ENCODE peak calls at places on chromosomes 11 and 22, in six cellular contexts. W is cardiac muscle cell, P is heart left ventricle, U is lung, M is left ventricle myocardium inferior, D is A673. C is an unnamed sample.
A peak's percentile ranks its signal among the peaks of the same experiment; 100 is the strongest.

GRCh38 chr22:32695451-32695891 is 106.0 kb upstream of the TIMP3 start:
- DNase-seq in W (no peak), P (no peak), U (no peak), M (no peak), D (no peak), C (peak; percentile 62)

GRCh38 chr11:103619938-103620337 is 416.5 kb upstream of the DDI1 start:
- DNase-seq in W (no peak), P (no peak), U (no peak), M (no peak), D (no peak), C (no peak)

GRCh38 chr11:113549611-113550061 is 74.4 kb upstream of the DRD2 start:
- DNase-seq in W (no peak), P (no peak), U (no peak), M (no peak), D (no peak), C (no peak)

GRCh38 chr11:576791-577610 is 731 bp downstream of the PHRF1 start:
- DNase-seq in W (no peak), P (no peak), U (no peak), M (no peak), D (no peak), C (no peak)

GRCh38 chr11:126282361-126282741 is 542 bp upstream of the TIRAP start:
- DNase-seq in W (peak; percentile 35), P (peak; percentile 47), U (peak; percentile 45), M (peak; percentile 62), D (peak; percentile 44), C (no peak)

GRCh38 chr11:104891135-104891534 is 7.1 kb downstream of the CASP12 start:
- DNase-seq in W (no peak), P (no peak), U (no peak), M (no peak), D (no peak), C (no peak)

GRCh38 chr11:110314366-110315095 is 18.1 kb upstream of the RDX start:
- DNase-seq in W (no peak), P (no peak), U (no peak), M (no peak), D (peak; percentile 30), C (no peak)

GRCh38 chr11:65498042-65498726 is 661 bp upstream of the MALAT1 start:
- DNase-seq in W (peak; percentile 63), P (no peak), U (peak; percentile 66), M (no peak), D (peak; percentile 83), C (peak; percentile 70)

GRCh38 chr22:35837328-35837727 is 119.7 kb downstream of the APOL5 start:
- DNase-seq in W (no peak), P (no peak), U (no peak), M (no peak), D (no peak), C (no peak)
- H3K4me1 ChIP-seq in W (peaks cover 49% of the 10 kb centered on the region), P (peaks cover 33% of the 10 kb centered on the region), U (peaks cover 2% of the 10 kb centered on the region), M (peaks cover 99% of the 10 kb centered on the region), D (peaks cover 55% of the 10 kb centered on the region), C (peaks cover 42% of the 10 kb centered on the region)

DNA sequence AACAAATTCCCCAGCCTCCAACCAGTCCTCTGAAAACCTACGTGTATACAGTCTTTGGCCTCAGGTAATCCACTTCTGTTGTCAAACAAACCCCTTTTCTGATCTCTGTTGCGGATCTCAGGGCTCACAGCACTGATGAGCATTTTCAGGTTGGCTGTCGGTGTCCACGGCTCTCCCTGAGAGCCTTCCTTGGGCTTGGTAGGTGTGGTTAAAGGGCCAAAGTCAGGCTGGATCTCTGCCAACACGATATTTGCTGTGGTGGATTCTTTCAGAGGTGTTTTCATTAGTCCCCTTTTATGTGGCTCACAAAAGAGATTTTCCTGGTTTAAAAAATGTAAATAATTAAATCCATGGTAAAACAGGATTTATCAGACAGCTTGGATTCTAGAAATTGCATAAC is 2.9 kb downstream of the E2F8 start:
- DNase-seq in W (no peak), P (no peak), U (no peak), M (no peak), D (no peak), C (no peak)
- H3K36me3 ChIP-seq in W (peaks cover 3% of the 10 kb centered on the region), P (no peaks in the 10 kb centered on the region), U (no peaks in the 10 kb centered on the region), M (no peaks in the 10 kb centered on the region), D (peaks cover 33% of the 10 kb centered on the region), C (peaks cover 23% of the 10 kb centered on the region)

GRCh38 chr22:49111085-49111484 is 716.6 kb downstream of the BRD1 start:
- DNase-seq in W (no peak), P (no peak), U (no peak), M (no peak), D (no peak), C (no peak)
- H3K27me3 ChIP-seq in W (no peaks in the 10 kb centered on the region), P (peaks cover 9% of the 10 kb centered on the region), U (no peaks in the 10 kb centered on the region), M (peaks cover 61% of the 10 kb centered on the region), D (no peaks in the 10 kb centered on the region), C (no peaks in the 10 kb centered on the region)

GRCh38 chr22:49261616-49262015 is 566.1 kb downstream of the BRD1 start:
- DNase-seq in W (no peak), P (no peak), U (no peak), M (no peak), D (no peak), C (peak; percentile 28)

GRCh38 chr22:49259870-49260615 is 567.6 kb downstream of the BRD1 start:
- DNase-seq in W (no peak), P (no peak), U (no peak), M (no peak), D (no peak), C (no peak)

GRCh38 chr22:49262167-49262566 is 565.5 kb downstream of the BRD1 start:
- DNase-seq in W (no peak), P (no peak), U (no peak), M (no peak), D (no peak), C (peak; percentile 30)

GRCh38 chr22:49263101-49263500 is 564.6 kb downstream of the BRD1 start:
- DNase-seq in W (no peak), P (no peak), U (no peak), M (no peak), D (no peak), C (peak; percentile 20)

GRCh38 chr22:49260681-49261580 is 566.7 kb downstream of the BRD1 start:
- DNase-seq in W (no peak), P (no peak), U (no peak), M (no peak), D (no peak), C (no peak)
- H3K4me1 ChIP-seq in W (no peaks in the 10 kb centered on the region), P (no peaks in the 10 kb centered on the region), U (no peaks in the 10 kb centered on the region), M (no peaks in the 10 kb centered on the region), D (no peaks in the 10 kb centered on the region), C (no peaks in the 10 kb centered on the region)

GRCh38 chr22:31449521-31449920 is 40.1 kb downstream of the EIF4ENIF1 start:
- DNase-seq in W (peak; percentile 27), P (no peak), U (no peak), M (no peak), D (no peak), C (no peak)

GRCh38 chr22:31446767-31447166 is 42.9 kb downstream of the EIF4ENIF1 start:
- DNase-seq in W (no peak), P (no peak), U (no peak), M (no peak), D (no peak), C (no peak)

GRCh38 chr22:31446208-31446607 is 43.4 kb downstream of the EIF4ENIF1 start:
- DNase-seq in W (peak; percentile 48), P (no peak), U (no peak), M (no peak), D (no peak), C (no peak)

GRCh38 chr22:31447337-31447736 is 42.3 kb downstream of the EIF4ENIF1 start:
- DNase-seq in W (no peak), P (no peak), U (no peak), M (no peak), D (no peak), C (no peak)

DNA sequence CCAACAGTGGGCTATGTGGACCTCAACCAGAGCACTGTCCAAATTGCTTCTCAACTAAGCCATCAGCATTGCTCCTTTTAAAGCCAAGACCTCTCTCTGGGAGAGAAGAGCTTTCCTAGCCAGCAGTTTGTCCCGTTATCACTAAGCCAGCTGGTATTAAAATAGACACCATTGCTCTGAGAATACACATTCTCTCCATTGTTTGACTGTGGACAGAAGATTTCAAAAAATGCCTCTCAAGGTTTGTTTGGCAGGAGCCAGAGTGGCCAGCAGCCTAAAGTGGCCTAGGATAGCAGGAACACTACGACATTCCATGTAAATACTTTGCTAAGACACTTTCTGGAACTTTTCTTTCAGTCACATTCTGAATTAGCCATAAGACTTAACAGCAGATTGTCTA is 41.3 kb downstream of the EIF4ENIF1 start:
- DNase-seq in W (peak; percentile 64), P (no peak), U (no peak), M (no peak), D (no peak), C (no peak)
- H3K36me3 ChIP-seq in W (peaks cover 6% of the 10 kb centered on the region), P (peaks cover 31% of the 10 kb centered on the region), U (peaks cover 9% of the 10 kb centered on the region), M (peaks cover 52% of the 10 kb centered on the region), D (peaks cover 48% of the 10 kb centered on the region), C (peaks cover 79% of the 10 kb centered on the region)

DNA sequence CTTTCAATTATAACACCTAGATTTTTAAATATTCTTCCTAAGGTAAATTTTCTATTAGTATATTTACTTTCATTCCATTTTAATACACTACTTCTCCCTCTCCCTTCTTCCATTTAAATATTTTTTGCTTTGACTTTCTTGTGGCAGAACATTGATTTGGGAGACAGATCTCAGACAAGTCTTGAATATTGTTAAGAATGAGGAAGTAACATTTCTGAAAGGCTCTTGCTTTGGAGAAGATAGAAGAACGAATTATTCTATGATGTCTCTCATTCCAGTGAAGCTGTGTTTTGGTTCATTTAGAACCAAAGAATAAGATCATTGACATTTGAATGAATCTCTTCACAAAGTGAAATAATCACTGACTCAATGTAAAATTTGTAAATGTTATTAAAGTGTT is 2.4 kb downstream of the IPO7 start:
- DNase-seq in W (no peak), P (no peak), U (no peak), M (no peak), D (no peak), C (no peak)
- H3K27me3 ChIP-seq in W (no peaks in the 10 kb centered on the region), P (no peaks in the 10 kb centered on the region), U (no peaks in the 10 kb centered on the region), M (no peaks in the 10 kb centered on the region), D (no peaks in the 10 kb centered on the region), C (no peaks in the 10 kb centered on the region)

GRCh38 chr11:120499088-120499487 is 12.5 kb upstream of the GRIK4 start:
- DNase-seq in W (no peak), P (no peak), U (no peak), M (no peak), D (no peak), C (no peak)

GRCh38 chr11:120501440-120501839 is 10.1 kb upstream of the GRIK4 start:
- DNase-seq in W (no peak), P (no peak), U (no peak), M (no peak), D (no peak), C (no peak)

GRCh38 chr11:120500414-120500936 is 11.1 kb upstream of the GRIK4 start:
- DNase-seq in W (no peak), P (peak; percentile 30), U (no peak), M (no peak), D (no peak), C (no peak)

GRCh38 chr11:120499859-120500258 is 11.7 kb upstream of the GRIK4 start:
- DNase-seq in W (no peak), P (no peak), U (no peak), M (no peak), D (no peak), C (no peak)

GRCh38 chr11:120501976-120502755 is 9.4 kb upstream of the GRIK4 start:
- DNase-seq in W (no peak), P (no peak), U (no peak), M (no peak), D (no peak), C (no peak)
- H3K4me1 ChIP-seq in W (no peaks in the 10 kb centered on the region), P (no peaks in the 10 kb centered on the region), U (no peaks in the 10 kb centered on the region), M (peaks cover 6% of the 10 kb centered on the region), D (no peaks in the 10 kb centered on the region), C (no peaks in the 10 kb centered on the region)

GRCh38 chr11:128768876-128769275 is 75.0 kb downstream of the FLI1 start:
- DNase-seq in W (no peak), P (no peak), U (no peak), M (no peak), D (no peak), C (no peak)
- H3K36me3 ChIP-seq in W (no peaks in the 10 kb centered on the region), P (peaks cover 27% of the 10 kb centered on the region), U (no peaks in the 10 kb centered on the region), M (peaks cover 58% of the 10 kb centered on the region), D (no peaks in the 10 kb centered on the region), C (peaks cover 3% of the 10 kb centered on the region)

C was measured in SJSA1.